ENCODE peak calls at places on chromosomes 5 and 9, in four cellular contexts. One of them, this sample, is unnamed.

GRCh38 chr5:87113848-87114247 is 153.8 kb upstream of the RASA1 start:
- DNase-seq in CD4-positive, alpha-beta memory T cell: no peak
- DNase-seq in H4: peak
- DNase-seq in activated T-cell treated with anti-CD3 and anti-CD28 coated beads for 4 hours: no peak
- DNase-seq in this sample: no peak

GRCh38 chr5:73392775-73393174 is 55.8 kb downstream of the FOXD1 start:
- DNase-seq in activated T-cell treated with anti-CD3 and anti-CD28 coated beads for 4 hours: no peak
- DNase-seq in H4: no peak
- DNase-seq in CD4-positive, alpha-beta memory T cell: no peak
- DNase-seq in this sample: no peak

GRCh38 chr5:163565931-163566608 is 60.7 kb downstream of the MAT2B start:
- DNase-seq in CD4-positive, alpha-beta memory T cell: peak
- DNase-seq in H4: peak
- DNase-seq in activated T-cell treated with anti-CD3 and anti-CD28 coated beads for 4 hours: no peak
- DNase-seq in this sample: no peak

GRCh38 chr9:12814877-12815237 is 40.0 kb downstream of the LURAP1L start:
- DNase-seq in CD4-positive, alpha-beta memory T cell: no peak
- DNase-seq in H4: no peak
- DNase-seq in activated T-cell treated with anti-CD3 and anti-CD28 coated beads for 4 hours: no peak
- DNase-seq in this sample: no peak

GRCh38 chr9:106130374-106130773 is 436.0 kb downstream of the TMEM38B start:
- DNase-seq in H4: no peak
- DNase-seq in CD4-positive, alpha-beta memory T cell: no peak
- DNase-seq in activated T-cell treated with anti-CD3 and anti-CD28 coated beads for 4 hours: no peak
- DNase-seq in this sample: no peak

GRCh38 chr5:150066901-150067396 is 19.4 kb downstream of the CSF1R start:
- DNase-seq in activated T-cell treated with anti-CD3 and anti-CD28 coated beads for 4 hours: no peak
- DNase-seq in CD4-positive, alpha-beta memory T cell: no peak
- DNase-seq in H4: no peak
- DNase-seq in this sample: peak

GRCh38 chr9:70868661-70869652 is 252.5 kb downstream of the TRPM3 start:
- DNase-seq in H4: peak
- DNase-seq in activated T-cell treated with anti-CD3 and anti-CD28 coated beads for 4 hours: no peak
- DNase-seq in CD4-positive, alpha-beta memory T cell: no peak
- DNase-seq in this sample: no peak

GRCh38 chr9:108040783-108041182 is 551.2 kb upstream of the KLF4 start:
- DNase-seq in CD4-positive, alpha-beta memory T cell: no peak
- DNase-seq in activated T-cell treated with anti-CD3 and anti-CD28 coated beads for 4 hours: no peak
- DNase-seq in H4: no peak
- DNase-seq in this sample: no peak

GRCh38 chr5:65721050-65721774 is 697 bp downstream of the SGTB start:
- DNase-seq in activated T-cell treated with anti-CD3 and anti-CD28 coated beads for 4 hours: no peak
- DNase-seq in H4: peak
- DNase-seq in CD4-positive, alpha-beta memory T cell: peak
- DNase-seq in this sample: no peak

GRCh38 chr5:148343049-148343413 is 7.7 kb downstream of the SPINK9 start:
- DNase-seq in H4: no peak
- DNase-seq in activated T-cell treated with anti-CD3 and anti-CD28 coated beads for 4 hours: no peak
- DNase-seq in CD4-positive, alpha-beta memory T cell: no peak
- DNase-seq in this sample: no peak

GRCh38 chr9:71748280-71748743 is 20.0 kb downstream of the CEMIP2 start:
- DNase-seq in CD4-positive, alpha-beta memory T cell: no peak
- DNase-seq in H4: no peak
- DNase-seq in activated T-cell treated with anti-CD3 and anti-CD28 coated beads for 4 hours: no peak
- DNase-seq in this sample: no peak

GRCh38 chr9:125541840-125542243 is 165.2 kb downstream of the MAPKAP1 start:
- DNase-seq in activated T-cell treated with anti-CD3 and anti-CD28 coated beads for 4 hours: no peak
- DNase-seq in H4: no peak
- DNase-seq in CD4-positive, alpha-beta memory T cell: no peak
- DNase-seq in this sample: no peak

GRCh38 chr9:131402738-131403492 is 9.0 kb downstream of the PRRC2B start:
- DNase-seq in activated T-cell treated with anti-CD3 and anti-CD28 coated beads for 4 hours: no peak
- DNase-seq in CD4-positive, alpha-beta memory T cell: no peak
- DNase-seq in H4: peak
- DNase-seq in this sample: no peak

GRCh38 chr5:150436141-150436680 is 13.3 kb downstream of the RPS14 start:
- DNase-seq in H4: peak
- DNase-seq in activated T-cell treated with anti-CD3 and anti-CD28 coated beads for 4 hours: peak
- DNase-seq in CD4-positive, alpha-beta memory T cell: peak
- DNase-seq in this sample: peak

GRCh38 chr5:34543687-34544086 is 112.4 kb upstream of the RAI14 start:
- DNase-seq in activated T-cell treated with anti-CD3 and anti-CD28 coated beads for 4 hours: no peak
- DNase-seq in H4: no peak
- DNase-seq in CD4-positive, alpha-beta memory T cell: no peak
- DNase-seq in this sample: no peak

GRCh38 chr5:82924241-82924989 is 152.8 kb downstream of the TMEM167A start:
- DNase-seq in activated T-cell treated with anti-CD3 and anti-CD28 coated beads for 4 hours: no peak
- DNase-seq in H4: no peak
- DNase-seq in CD4-positive, alpha-beta memory T cell: no peak
- DNase-seq in this sample: no peak

GRCh38 chr9:20898885-20899554 is 132.4 kb downstream of the HACD4 start:
- DNase-seq in CD4-positive, alpha-beta memory T cell: no peak
- DNase-seq in H4: no peak
- DNase-seq in activated T-cell treated with anti-CD3 and anti-CD28 coated beads for 4 hours: no peak
- DNase-seq in this sample: no peak

GRCh38 chr9:109313351-109313750 is 7.5 kb downstream of the EPB41L4B start:
- DNase-seq in CD4-positive, alpha-beta memory T cell: no peak
- DNase-seq in activated T-cell treated with anti-CD3 and anti-CD28 coated beads for 4 hours: no peak
- DNase-seq in H4: no peak
- DNase-seq in this sample: no peak

GRCh38 chr9:112866662-112867274 is 23.9 kb downstream of the SLC46A2 start:
- DNase-seq in CD4-positive, alpha-beta memory T cell: no peak
- DNase-seq in H4: peak
- DNase-seq in activated T-cell treated with anti-CD3 and anti-CD28 coated beads for 4 hours: no peak
- DNase-seq in this sample: no peak

GRCh38 chr9:123933401-123933800 is 3.5 kb upstream of the DENND1A start:
- DNase-seq in activated T-cell treated with anti-CD3 and anti-CD28 coated beads for 4 hours: no peak
- DNase-seq in H4: peak
- DNase-seq in CD4-positive, alpha-beta memory T cell: no peak
- DNase-seq in this sample: no peak

GRCh38 chr5:132289097-132289496 is 5.1 kb upstream of the SLC22A4 start:
- DNase-seq in activated T-cell treated with anti-CD3 and anti-CD28 coated beads for 4 hours: no peak
- DNase-seq in H4: no peak
- DNase-seq in CD4-positive, alpha-beta memory T cell: no peak
- DNase-seq in this sample: no peak

GRCh38 chr5:116444373-116445058 is 130.1 kb downstream of the SEMA6A start:
- DNase-seq in H4: no peak
- DNase-seq in CD4-positive, alpha-beta memory T cell: no peak
- DNase-seq in activated T-cell treated with anti-CD3 and anti-CD28 coated beads for 4 hours: no peak
- DNase-seq in this sample: no peak

GRCh38 chr5:138160706-138161105 is 17.7 kb downstream of the BRD8 start:
- DNase-seq in CD4-positive, alpha-beta memory T cell: no peak
- DNase-seq in H4: no peak
- DNase-seq in activated T-cell treated with anti-CD3 and anti-CD28 coated beads for 4 hours: no peak
- DNase-seq in this sample: no peak

GRCh38 chr5:156532921-156533320 is 206.0 kb downstream of the SGCD start:
- DNase-seq in activated T-cell treated with anti-CD3 and anti-CD28 coated beads for 4 hours: no peak
- DNase-seq in H4: no peak
- DNase-seq in CD4-positive, alpha-beta memory T cell: no peak
- DNase-seq in this sample: no peak

GRCh38 chr5:8516356-8516755 is 647.4 kb downstream of the MTRR start:
- DNase-seq in H4: no peak
- DNase-seq in CD4-positive, alpha-beta memory T cell: no peak
- DNase-seq in activated T-cell treated with anti-CD3 and anti-CD28 coated beads for 4 hours: no peak
- DNase-seq in this sample: no peak

GRCh38 chr5:88833371-88834107 is 49.4 kb downstream of the MEF2C start:
- DNase-seq in H4: no peak
- DNase-seq in activated T-cell treated with anti-CD3 and anti-CD28 coated beads for 4 hours: peak
- DNase-seq in CD4-positive, alpha-beta memory T cell: peak
- DNase-seq in this sample: no peak

GRCh38 chr9:95078934-95079333 is 238.6 kb downstream of the FANCC start:
- DNase-seq in activated T-cell treated with anti-CD3 and anti-CD28 coated beads for 4 hours: no peak
- DNase-seq in CD4-positive, alpha-beta memory T cell: no peak
- DNase-seq in H4: no peak
- DNase-seq in this sample: no peak

GRCh38 chr9:113153599-113153998 is 2.8 kb downstream of the SLC31A2 start:
- DNase-seq in activated T-cell treated with anti-CD3 and anti-CD28 coated beads for 4 hours: no peak
- DNase-seq in H4: no peak
- DNase-seq in CD4-positive, alpha-beta memory T cell: no peak
- DNase-seq in this sample: no peak

GRCh38 chr5:34517249-34517648 is 138.9 kb upstream of the RAI14 start:
- DNase-seq in activated T-cell treated with anti-CD3 and anti-CD28 coated beads for 4 hours: no peak
- DNase-seq in H4: no peak
- DNase-seq in CD4-positive, alpha-beta memory T cell: no peak
- DNase-seq in this sample: no peak

This sample was measured in SIG-M5.